ENCODE peak calls at places on chromosomes 1 and 21, in six cellular contexts. Y is HCT116, C is GM23338, Q is SJSA1, V is tibial nerve, E is MG63. O is an unnamed sample. For H3K36me3, the result is how much of the 10 kb centered on the place peaks cover.

GRCh38 chr1:11337536-11338350 is 64.7 kb downstream of the UBIAD1 start:
- DNase-seq in Y (peak), C (peak), Q (peak), V (no peak), E (peak), O (peak)

GRCh38 chr1:170146861-170147260 is 1.1 kb downstream of the NTMT2 start:
- DNase-seq in Y (no peak), C (no peak), Q (no peak), V (no peak), E (no peak), O (no peak)

GRCh38 chr1:234486858-234487830 is 8.2 kb upstream of the TARBP1 start:
- DNase-seq in Y (no peak), C (no peak), Q (peak), V (no peak), E (peak), O (peak)

GRCh38 chr1:205580923-205581180 is 51.0 kb downstream of the ELK4 start:
- DNase-seq in Y (no peak), C (no peak), Q (no peak), V (no peak), E (no peak), O (no peak)

GRCh38 chr1:33560680-33561079 is 88.2 kb downstream of the ZSCAN20 start:
- DNase-seq in Y (no peak), C (no peak), Q (no peak), V (no peak), E (peak), O (no peak)

GRCh38 chr1:153968000-153968363 is 280 bp downstream of the CREB3L4 start:
- DNase-seq in Y (no peak), C (peak), Q (no peak), V (no peak), E (peak), O (peak)

GRCh38 chr1:150405660-150406059 is 41.7 kb downstream of the RPRD2 start:
- DNase-seq in Y (no peak), C (no peak), Q (no peak), V (no peak), E (no peak), O (no peak)

GRCh38 chr1:27630859-27631491 is 4.0 kb downstream of the FGR start:
- DNase-seq in Y (no peak), C (no peak), Q (no peak), V (no peak), E (no peak), O (no peak)

GRCh38 chr1:93576346-93576745 is 105.3 kb downstream of the BCAR3 start:
- DNase-seq in Y (no peak), C (no peak), Q (no peak), V (no peak), E (no peak), O (no peak)

GRCh38 chr1:84800090-84801073 is 92.6 kb downstream of the LPAR3 start:
- DNase-seq in Y (no peak), C (no peak), Q (no peak), V (no peak), E (no peak), O (no peak)

GRCh38 chr1:193540511-193540910 is 354.1 kb upstream of the B3GALT2 start:
- DNase-seq in Y (no peak), C (no peak), Q (no peak), V (no peak), E (no peak), O (no peak)

GRCh38 chr1:222310830-222311229 is 237.1 kb downstream of the HHIPL2 start:
- DNase-seq in Y (no peak), C (no peak), Q (no peak), V (no peak), E (no peak), O (no peak)

GRCh38 chr1:111789077-111789476 is 33.4 kb downstream of the DDX20 start:
- DNase-seq in Y (no peak), C (no peak), Q (no peak), V (no peak), E (no peak), O (no peak)

GRCh38 chr21:45617021-45617930 is 26.2 kb upstream of the PCBP3 start:
- DNase-seq in Y (no peak), C (peak), Q (no peak), V (no peak), E (no peak), O (no peak)

GRCh38 chr1:6260961-6261614 is at the start of gene GPR153:
- DNase-seq in Y (no peak), C (peak), Q (no peak), V (no peak), E (peak), O (no peak)

GRCh38 chr1:76124196-76124595 is 49.6 kb downstream of the ST6GALNAC3 start:
- DNase-seq in Y (no peak), C (no peak), Q (no peak), V (no peak), E (no peak), O (no peak)

GRCh38 chr21:44365967-44366585 is 12.7 kb downstream of the TRPM2 start:
- DNase-seq in Y (no peak), C (no peak), Q (no peak), V (no peak), E (no peak), O (no peak)

GRCh38 chr1:2257245-2257627 is 29.1 kb downstream of the SKI start:
- DNase-seq in Y (no peak), C (peak), Q (peak), V (no peak), E (no peak), O (no peak)

GRCh38 chr1:9031484-9032259 is 5.4 kb upstream of the SLC2A7 start:
- DNase-seq in Y (no peak), C (no peak), Q (no peak), V (no peak), E (no peak), O (no peak)

GRCh38 chr1:172658871-172659453 is at the start of gene FASLG:
- DNase-seq in Y (no peak), C (no peak), Q (no peak), V (no peak), E (no peak), O (no peak)

GRCh38 chr21:31370893-31371652 is 27.0 kb upstream of the TIAM1 start:
- DNase-seq in Y (no peak), C (no peak), Q (peak), V (no peak), E (peak), O (no peak)

GRCh38 chr1:12475158-12475934 is 142.7 kb downstream of the DHRS3 start:
- DNase-seq in Y (no peak), C (no peak), Q (no peak), V (no peak), E (peak), O (no peak)

GRCh38 chr1:111756124-111756513 is 418 bp downstream of the DDX20 start:
- DNase-seq in Y (no peak), C (no peak), Q (no peak), V (no peak), E (no peak), O (no peak)

GRCh38 chr1:53123462-53124129 is 18.8 kb downstream of the SLC1A7 start:
- DNase-seq in Y (no peak), C (no peak), Q (no peak), V (peak), E (peak), O (no peak)

GRCh38 chr1:230212405-230212936 is 145.4 kb downstream of the GALNT2 start:
- DNase-seq in Y (no peak), C (no peak), Q (no peak), V (no peak), E (no peak), O (no peak)

GRCh38 chr1:32063261-32063681 is 9.5 kb upstream of the TMEM39B start:
- DNase-seq in Y (peak), C (peak), Q (peak), V (no peak), E (no peak), O (peak)

GRCh38 chr1:107963601-107964396 is 1.2 kb downstream of the VAV3 start:
- DNase-seq in Y (no peak), C (peak), Q (peak), V (no peak), E (no peak), O (no peak)

GRCh38 chr1:33296824-33297223 is 24.1 kb downstream of the A3GALT2 start:
- DNase-seq in Y (no peak), C (no peak), Q (no peak), V (no peak), E (no peak), O (no peak)

GRCh38 chr1:98398649-98399048 is 262.9 kb upstream of the SNX7 start:
- DNase-seq in Y (no peak), C (no peak), Q (no peak), V (no peak), E (no peak), O (no peak)

DNA sequence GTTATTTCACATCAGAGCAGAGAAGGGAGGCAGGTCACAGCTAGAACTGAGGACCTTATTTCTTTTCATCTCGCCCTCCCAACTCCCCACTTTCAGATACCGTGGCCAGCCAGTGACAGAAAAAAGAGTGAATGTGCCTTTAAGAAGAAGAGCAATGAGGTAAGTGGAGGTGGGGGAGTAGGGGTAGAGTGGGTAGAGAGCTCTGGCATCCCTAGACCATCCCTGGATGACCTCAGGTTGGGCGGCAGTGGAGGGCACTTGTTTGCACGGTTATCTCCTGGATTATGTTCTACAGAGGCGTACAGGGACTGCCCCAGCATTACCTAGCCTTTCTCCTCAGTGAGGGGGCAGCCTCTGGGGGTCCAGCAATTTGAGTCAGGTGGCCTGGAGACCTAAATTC is 4.6 kb downstream of the SEMA4A start:
- DNase-seq in Y (no peak), C (no peak), Q (no peak), V (no peak), E (no peak), O (no peak)
- H3K4me3 ChIP-seq in Y (no peak), C (no peak), Q (no peak), V (no peak), E (no peak), O (no peak)

GRCh38 chr1:56495538-56495937 is 83.8 kb downstream of the PLPP3 start:
- DNase-seq in Y (no peak), C (no peak), Q (no peak), V (no peak), E (no peak), O (no peak)
- H3K36me3 ChIP-seq in Y (under half), C (under half), Q (under half), V (under half), E (under half), O (under half)

DNA sequence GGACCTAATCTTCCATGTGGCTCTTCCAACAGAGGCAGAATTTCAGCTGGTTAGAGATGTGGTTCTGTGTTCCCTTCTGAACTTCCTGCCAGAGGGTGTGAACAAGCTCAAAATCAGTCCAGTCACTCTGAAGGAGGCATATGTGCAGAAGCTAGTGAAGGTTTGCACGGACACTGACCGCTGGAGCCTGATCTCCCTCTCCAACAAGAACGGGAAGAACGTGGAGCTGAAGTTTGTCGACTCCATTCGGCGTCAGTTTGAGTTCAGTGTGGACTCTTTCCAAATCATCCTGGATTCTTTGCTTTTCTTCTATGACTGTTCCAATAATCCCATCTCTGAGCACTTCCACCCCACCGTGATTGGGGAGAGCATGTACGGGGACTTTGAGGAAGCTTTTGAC is 17.3 kb downstream of the TENT5C start:
- DNase-seq in Y (no peak), C (no peak), Q (no peak), V (no peak), E (no peak), O (no peak)
- H3K4me3 ChIP-seq in Y (no peak), C (no peak), Q (no peak), V (no peak), E (no peak), O (no peak)

DNA sequence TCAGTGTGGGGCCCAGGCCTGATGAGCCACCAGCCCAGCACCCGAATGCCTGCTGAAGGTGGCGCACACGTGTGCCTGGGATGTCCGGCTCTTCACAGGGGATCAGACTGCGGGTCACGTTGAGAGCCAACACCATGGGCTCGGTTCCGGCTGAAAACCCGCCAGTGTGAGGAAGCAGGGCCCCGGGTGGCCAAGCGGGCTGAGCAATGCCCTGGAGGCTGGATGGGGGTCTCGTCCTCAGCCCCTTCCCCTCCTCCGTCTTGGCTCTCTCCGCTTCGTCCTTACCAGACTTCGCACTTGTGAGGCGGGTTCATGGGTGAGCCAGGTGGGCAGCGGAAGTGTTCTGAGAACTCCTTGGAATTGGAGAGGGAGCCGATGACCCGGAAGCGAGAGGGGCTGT is 43.0 kb upstream of the EIF4G3 start:
- DNase-seq in Y (no peak), C (no peak), Q (no peak), V (no peak), E (no peak), O (no peak)
- H3K36me3 ChIP-seq in Y (under half), C (under half), Q (half or more), V (under half), E (under half), O (under half)

DNA sequence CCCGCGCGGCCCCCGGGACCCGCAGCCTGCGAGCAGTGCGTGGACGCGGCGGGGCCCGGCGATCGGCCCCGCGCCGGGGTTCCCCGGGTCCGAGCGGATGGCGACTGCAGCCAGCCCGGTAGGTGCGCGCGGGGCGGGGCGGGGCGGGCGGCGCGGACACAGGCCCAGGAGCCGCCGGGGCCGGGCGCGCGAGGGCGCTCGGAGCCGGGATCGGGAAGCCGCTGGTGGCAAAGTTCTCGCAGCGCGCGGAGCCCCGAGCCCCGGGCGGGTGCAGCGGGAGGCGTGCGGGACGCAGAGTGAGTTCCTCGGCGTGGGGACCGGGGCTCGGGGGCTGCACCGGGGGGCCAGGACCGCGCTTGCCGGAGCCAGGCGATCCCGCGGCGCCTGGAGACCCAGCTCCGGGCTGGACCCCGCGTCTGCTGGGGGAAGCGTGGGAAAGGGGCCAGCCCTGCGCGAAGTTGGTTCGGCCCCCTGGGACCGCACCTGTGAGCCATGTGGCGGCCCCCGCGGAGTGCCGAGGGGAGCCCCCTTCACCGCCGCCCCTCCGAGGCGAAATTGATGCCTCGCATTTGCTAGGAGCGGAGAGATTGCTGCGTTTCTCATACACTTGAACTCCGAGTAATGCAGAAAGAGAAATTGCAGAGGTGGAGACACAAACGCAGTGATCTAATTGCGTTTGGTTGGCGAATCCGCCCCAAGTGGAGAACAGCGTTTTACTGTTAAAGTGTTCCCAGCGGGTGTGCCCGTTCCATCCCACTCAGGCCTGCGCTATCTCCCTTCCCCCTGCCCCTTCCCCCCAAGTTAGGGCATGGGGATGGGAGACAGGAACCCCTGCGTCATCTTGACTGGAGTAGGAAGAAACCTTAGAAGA is 228.9 kb upstream of the TMEM51 start:
- DNase-seq in Y (no peak), C (peak), Q (peak), V (no peak), E (peak), O (peak)
- H3K4me3 ChIP-seq in Y (peak), C (peak), Q (peak), V (peak), E (peak), O (peak)

GRCh38 chr1:19088717-19089442 is 121.2 kb downstream of the UBR4 start:
- DNase-seq in Y (no peak), C (no peak), Q (no peak), V (no peak), E (no peak), O (no peak)

GRCh38 chr1:19087737-19088594 is 122.1 kb downstream of the UBR4 start:
- DNase-seq in Y (no peak), C (no peak), Q (no peak), V (no peak), E (no peak), O (no peak)

GRCh38 chr1:19087017-19087736 is 122.9 kb downstream of the UBR4 start:
- DNase-seq in Y (no peak), C (no peak), Q (no peak), V (no peak), E (no peak), O (no peak)

GRCh38 chr1:19091539-19091938 is 118.5 kb downstream of the UBR4 start:
- DNase-seq in Y (no peak), C (no peak), Q (no peak), V (no peak), E (no peak), O (no peak)

GRCh38 chr1:19089524-19089923 is 120.5 kb downstream of the UBR4 start:
- DNase-seq in Y (no peak), C (no peak), Q (no peak), V (no peak), E (no peak), O (no peak)
- H3K36me3 ChIP-seq in Y (half or more), C (half or more), Q (half or more), V (under half), E (half or more), O (half or more)

GRCh38 chr21:43333301-43334062 is 93.4 kb downstream of the SIK1 start:
- DNase-seq in Y (no peak), C (peak), Q (peak), V (no peak), E (peak), O (peak)
- H3K4me3 ChIP-seq in Y (no peak), C (no peak), Q (peak), V (no peak), E (no peak), O (no peak)

GRCh38 chr1:189657131-189657530 is 820.5 kb downstream of the BRINP3 start:
- DNase-seq in Y (no peak), C (no peak), Q (no peak), V (no peak), E (no peak), O (peak)
- H3K36me3 ChIP-seq in Y (under half), C (under half), Q (under half), V (under half), E (under half), O (under half)

O was measured in HAP-1.